ENCODE peak calls at places on chromosomes 16 and 17, in six cellular contexts. Y, A, N, W, V and I are unnamed samples.

GRCh38 chr17:1989135-1989534 is 36.0 kb downstream of the RTN4RL1 start:
- DNase-seq in Y (no peak), A (peak; percentile 76), N (no peak), W (no peak), V (peak; percentile 69), I (no peak)

GRCh38 chr17:35801583-35802224 is 6.3 kb upstream of the MMP28 start:
- DNase-seq in Y (peak; percentile 32), A (peak; percentile 83), N (peak; percentile 96), W (peak; percentile 82), V (peak; percentile 80), I (no peak)

GRCh38 chr16:2497641-2498040 is 16.1 kb upstream of the ATP6V0C start:
- DNase-seq in Y (no peak), A (no peak), N (peak; percentile 43), W (no peak), V (no peak), I (no peak)

GRCh38 chr17:49315974-49316570 is 46.0 kb downstream of the ZNF652 start:
- DNase-seq in Y (no peak), A (no peak), N (no peak), W (no peak), V (no peak), I (no peak)

GRCh38 chr16:89722392-89723278 is 1.3 kb downstream of the ZNF276 start:
- DNase-seq in Y (peak; percentile 76), A (peak; percentile 76), N (no peak), W (peak; percentile 82), V (peak; percentile 78), I (peak; percentile 86)

GRCh38 chr16:28951410-28951943 is 740 bp downstream of the NFATC2IP start:
- DNase-seq in Y (no peak), A (peak; percentile 70), N (peak; percentile 20), W (no peak), V (peak; percentile 65), I (peak; percentile 43)

GRCh38 chr17:51540151-51540550 is 279.8 kb downstream of the UTP18 start:
- DNase-seq in Y (peak; percentile 7), A (no peak), N (no peak), W (no peak), V (no peak), I (no peak)

GRCh38 chr16:73000020-73000906 is 47.7 kb downstream of the ZFHX3 start:
- DNase-seq in Y (no peak), A (peak; percentile 79), N (no peak), W (peak; percentile 51), V (peak; percentile 73), I (peak; percentile 48)

GRCh38 chr17:41982026-41982989 is 15.7 kb downstream of the CNP start:
- DNase-seq in Y (no peak), A (no peak), N (peak; percentile 51), W (no peak), V (no peak), I (no peak)

GRCh38 chr16:14302031-14302398 is 230.9 kb downstream of the MRTFB start:
- DNase-seq in Y (no peak), A (peak; percentile 88), N (peak; percentile 78), W (peak; percentile 66), V (peak; percentile 81), I (no peak)

GRCh38 chr16:82323171-82323570 is 153.1 kb upstream of the MPHOSPH6 start:
- DNase-seq in Y (no peak), A (no peak), N (no peak), W (no peak), V (no peak), I (no peak)

GRCh38 chr16:16140537-16140936 is 82.8 kb downstream of the ABCC6 start:
- DNase-seq in Y (no peak), A (no peak), N (no peak), W (no peak), V (no peak), I (no peak)

GRCh38 chr17:4584125-4584834 is at the start of gene SMTNL2:
- DNase-seq in Y (peak; percentile 26), A (no peak), N (no peak), W (peak; percentile 80), V (no peak), I (no peak)

GRCh38 chr16:81447383-81448101 is 2.9 kb downstream of the CMIP start:
- DNase-seq in Y (no peak), A (no peak), N (no peak), W (no peak), V (no peak), I (peak; percentile 68)

GRCh38 chr16:23258919-23259237 is 43.2 kb upstream of the SCNN1B start:
- DNase-seq in Y (no peak), A (no peak), N (no peak), W (no peak), V (no peak), I (no peak)

GRCh38 chr16:49608801-49609200 is 235.2 kb downstream of the C16orf78 start:
- DNase-seq in Y (no peak), A (peak; percentile 66), N (peak; percentile 68), W (no peak), V (peak; percentile 63), I (no peak)

GRCh38 chr16:57600048-57600835 is 28.2 kb upstream of the ADGRG1 start:
- DNase-seq in Y (peak; percentile 39), A (peak; percentile 54), N (peak; percentile 75), W (no peak), V (peak; percentile 61), I (peak; percentile 62)

GRCh38 chr16:3530371-3530914 is 29.6 kb downstream of the CLUAP1 start:
- DNase-seq in Y (no peak), A (no peak), N (no peak), W (no peak), V (no peak), I (no peak)

GRCh38 chr16:375927-376816 is 5.6 kb downstream of the PGAP6 start:
- DNase-seq in Y (no peak), A (no peak), N (no peak), W (no peak), V (no peak), I (no peak)

GRCh38 chr17:16915752-16916556 is 56.0 kb downstream of the TNFRSF13B start:
- DNase-seq in Y (no peak), A (peak; percentile 67), N (peak; percentile 60), W (peak; percentile 40), V (peak; percentile 61), I (peak; percentile 57)

GRCh38 chr16:84463221-84463620 is 41.2 kb downstream of the MEAK7 start:
- DNase-seq in Y (no peak), A (peak; percentile 37), N (no peak), W (no peak), V (peak; percentile 49), I (no peak)

GRCh38 chr17:38712593-38712992 is 7.5 kb downstream of the MLLT6 start:
- DNase-seq in Y (no peak), A (no peak), N (no peak), W (no peak), V (no peak), I (no peak)

GRCh38 chr17:77312786-77313599 is 172.2 kb downstream of the SEC14L1 start:
- DNase-seq in Y (no peak), A (peak; percentile 93), N (no peak), W (peak; percentile 68), V (peak; percentile 90), I (no peak)

GRCh38 chr17:1830288-1830687 is 483 bp downstream of the RPA1 start:
- DNase-seq in Y (peak; percentile 13), A (no peak), N (no peak), W (no peak), V (no peak), I (no peak)

GRCh38 chr17:73155410-73156165 is 9.2 kb upstream of the SSTR2 start:
- DNase-seq in Y (no peak), A (no peak), N (peak; percentile 77), W (no peak), V (no peak), I (no peak)

DNA sequence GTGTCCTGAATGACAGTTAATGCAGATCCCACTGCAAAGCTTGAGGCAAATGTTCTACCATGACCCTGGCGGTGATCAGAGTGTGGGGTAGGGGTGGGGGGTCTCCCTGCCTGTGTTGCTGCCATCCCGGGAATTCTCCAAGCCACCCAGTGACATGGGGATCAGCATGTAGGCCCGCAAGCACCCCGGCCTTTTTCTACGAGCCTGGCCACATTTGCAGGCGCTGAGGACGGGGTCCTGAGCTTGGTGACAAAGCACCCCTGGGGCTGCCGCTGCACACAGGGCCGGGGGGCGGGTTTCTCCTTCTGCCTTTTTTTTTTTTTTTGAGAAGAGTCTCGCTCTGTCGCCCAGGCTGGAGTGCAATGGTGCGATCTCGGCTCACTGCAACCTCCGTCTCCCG is 35.8 kb downstream of the SLC7A5 start:
- DNase-seq in Y (peak; percentile 5), A (no peak), N (no peak), W (no peak), V (no peak), I (no peak)
- H3K4me1 ChIP-seq in Y (no peaks in the 10 kb centered on the region), A (no peaks in the 10 kb centered on the region), N (peaks cover 46% of the 10 kb centered on the region), W (peaks cover 20% of the 10 kb centered on the region), V (no peaks in the 10 kb centered on the region), I (no peaks in the 10 kb centered on the region)

GRCh38 chr16:19177111-19177747 is 9.2 kb downstream of the SYT17 start:
- DNase-seq in Y (no peak), A (no peak), N (no peak), W (no peak), V (no peak), I (no peak)
- TF ChIP-seq CTCF in Y (no peak), A (no peak), N (peak; percentile 7), W (no peak), V (no peak), I (no peak)

DNA sequence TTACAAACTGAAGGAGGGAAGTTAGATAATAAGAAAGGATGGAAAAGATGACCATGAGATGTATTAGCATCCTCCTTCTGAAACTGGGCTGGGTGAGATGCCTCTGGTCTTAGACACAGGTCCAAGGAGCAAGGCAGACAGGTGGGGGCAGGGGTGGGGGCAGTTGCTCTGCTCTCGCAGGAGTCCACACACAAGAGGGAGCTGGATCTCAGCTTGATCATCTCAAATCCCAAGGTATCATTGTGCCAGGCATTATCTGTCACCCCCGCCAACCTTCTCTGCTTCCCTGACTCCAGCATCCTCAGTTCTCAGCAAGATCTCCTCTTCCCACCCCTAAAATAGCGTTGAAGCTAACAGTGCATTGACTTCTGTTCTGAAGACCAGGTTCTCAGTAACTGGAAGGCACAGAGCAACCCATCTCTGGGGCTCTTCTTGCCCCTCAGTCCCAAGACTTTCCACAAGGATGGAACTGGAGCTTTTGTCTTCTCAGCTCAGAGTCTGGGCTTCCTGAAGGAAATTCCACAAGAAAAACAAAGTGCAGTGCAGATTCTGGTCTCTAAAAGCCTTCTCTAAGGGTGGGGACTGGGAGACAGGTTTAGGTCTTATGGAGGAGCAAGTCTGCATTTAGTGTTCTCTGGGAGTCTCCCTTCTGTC is 1.6 kb downstream of the FLOT2 start:
- DNase-seq in Y (no peak), A (no peak), N (no peak), W (no peak), V (no peak), I (no peak)
- H3K4me3 ChIP-seq in Y (peak overlapping the region; percentile 81), A (peak overlapping the region; percentile 86), N (peak overlapping the region; percentile 77), W (peak overlapping the region; percentile 98), V (peak overlapping the region; percentile 87), I (no peak overlapping the region)

DNA sequence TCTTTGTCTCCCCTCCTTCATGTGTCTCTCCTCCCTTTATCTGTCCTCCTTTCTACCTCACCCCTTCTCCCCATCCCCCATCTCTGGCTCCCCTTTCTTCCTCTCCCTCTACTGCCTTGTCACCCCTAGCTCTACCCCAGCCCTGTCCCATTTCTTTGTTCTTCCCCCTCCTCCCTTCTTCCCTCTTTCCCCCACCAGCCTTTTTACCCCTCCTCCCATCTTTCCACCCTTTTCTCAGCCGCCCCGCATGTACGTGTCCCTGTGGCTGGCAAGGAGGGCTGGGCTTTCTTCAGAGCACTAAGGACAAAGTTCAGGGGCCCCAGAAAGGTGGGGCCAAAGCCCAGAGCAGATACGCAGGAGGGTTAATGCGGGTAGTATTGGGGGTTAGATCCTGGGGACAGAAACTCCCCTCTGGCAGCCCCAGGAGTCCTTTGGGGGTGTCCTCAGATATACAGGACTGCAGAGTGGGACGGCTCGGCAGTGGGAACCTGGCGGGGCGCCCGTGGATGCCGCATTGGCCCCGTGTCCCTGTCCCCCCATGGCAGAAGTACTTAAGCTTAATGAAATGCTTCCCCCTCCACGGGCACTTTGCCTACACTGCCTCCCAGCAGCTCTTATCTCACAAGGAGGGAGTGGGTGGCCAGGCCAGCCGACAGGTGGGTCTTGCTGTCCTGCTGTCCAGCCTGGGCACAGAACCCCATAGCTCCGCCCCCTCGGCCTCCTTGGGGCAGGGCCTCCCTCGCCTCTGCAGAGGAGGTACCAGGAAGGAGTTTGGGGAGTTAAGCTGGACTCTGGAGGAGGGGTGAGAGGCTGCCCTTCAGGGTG is 8.3 kb downstream of the THRA start:
- DNase-seq in Y (no peak), A (peak; percentile 93), N (no peak), W (peak; percentile 69), V (peak; percentile 83), I (peak; percentile 83)
- H3K4me1 ChIP-seq in Y (peaks cover 87% of the 10 kb centered on the region), A (peaks cover 93% of the 10 kb centered on the region), N (peaks cover 69% of the 10 kb centered on the region), W (peaks cover 99% of the 10 kb centered on the region), V (peaks cover 47% of the 10 kb centered on the region), I (peaks cover 61% of the 10 kb centered on the region)